ENCODE peak calls at places on chromosomes 16 and 17, in four cellular contexts. N, C, D and I are unnamed samples.
A peak's percentile ranks its signal among the peaks of the same experiment; 100 is the strongest.

GRCh38 chr17:65531508-65532431 is 29.7 kb downstream of the AXIN2 start:
- DNase-seq in D (no peak), C (no peak), N (no peak), I (no peak)

GRCh38 chr16:67987460-67988160 is 7.3 kb upstream of the DPEP3 start:
- DNase-seq in N (peak; percentile 57), D (no peak), C (no peak), I (no peak)

GRCh38 chr16:67437513-67437912 is 6.6 kb downstream of the HSD11B2 start:
- DNase-seq in D (no peak), N (no peak), C (no peak), I (no peak)

GRCh38 chr16:34054137-34054536 is 594.7 kb downstream of the TP53TG3F start:
- DNase-seq in C (no peak), N (no peak), D (no peak), I (no peak)

GRCh38 chr16:24098896-24099295 is 157.2 kb upstream of the CACNG3 start:
- DNase-seq in C (no peak), N (no peak), D (no peak), I (peak; percentile 57)

GRCh38 chr16:61891460-61891859 is 144.8 kb downstream of the CDH8 start:
- DNase-seq in N (no peak), C (no peak), D (no peak), I (no peak)

GRCh38 chr17:56175299-56175935 is 22.1 kb downstream of the ANKFN1 start:
- DNase-seq in N (no peak), D (no peak), C (no peak), I (no peak)

GRCh38 chr16:67021321-67021720 is 7.6 kb upstream of the CBFB start:
- DNase-seq in N (no peak), C (no peak), D (no peak), I (no peak)

GRCh38 chr16:67240506-67240905 is 6.8 kb downstream of the FHOD1 start:
- DNase-seq in D (no peak), N (no peak), C (no peak), I (no peak)

GRCh38 chr17:77842906-77843249 is 115.6 kb upstream of the TNRC6C start:
- DNase-seq in N (no peak), D (no peak), C (no peak), I (no peak)

GRCh38 chr17:77836557-77837041 is 121.9 kb upstream of the TNRC6C start:
- DNase-seq in C (no peak), N (no peak), D (no peak), I (no peak)

GRCh38 chr17:44608732-44609435 is 47.4 kb upstream of the MEIOC start:
- DNase-seq in C (no peak), D (no peak), N (peak; percentile 68), I (no peak)

GRCh38 chr16:24993722-24994686 is 21.2 kb downstream of the ARHGAP17 start:
- DNase-seq in C (no peak), D (no peak), N (peak; percentile 99), I (no peak)

GRCh38 chr17:58268326-58268725 is 12.4 kb downstream of the MPO start:
- DNase-seq in D (peak; percentile 20), N (no peak), C (no peak), I (no peak)

GRCh38 chr17:10803830-10804498 is at the start of gene TMEM238L:
- DNase-seq in D (no peak), C (no peak), N (no peak), I (no peak)

GRCh38 chr16:24208710-24209109 is 47.4 kb upstream of the CACNG3 start:
- DNase-seq in N (no peak), D (no peak), C (no peak), I (peak; percentile 76)

GRCh38 chr17:45155483-45155882 is 6.2 kb upstream of the HEXIM2 start:
- DNase-seq in C (no peak), N (no peak), D (no peak), I (no peak)

GRCh38 chr16:2753523-2754020 is 1.1 kb downstream of the SRRM2 start:
- DNase-seq in C (no peak), D (no peak), N (no peak), I (no peak)

GRCh38 chr17:83031321-83031945 is 48.0 kb upstream of the METRNL start:
- DNase-seq in C (no peak), N (no peak), D (no peak), I (no peak)

GRCh38 chr17:28059675-28060074 is 17.2 kb downstream of the NLK start:
- DNase-seq in N (no peak), D (no peak), C (no peak), I (no peak)

GRCh38 chr16:11004957-11005610 is 60.7 kb downstream of the CLEC16A start:
- DNase-seq in D (no peak), N (no peak), C (no peak), I (no peak)

GRCh38 chr16:8828541-8829165 is 31.0 kb downstream of the PMM2 start:
- DNase-seq in C (no peak), D (no peak), N (no peak), I (no peak)

GRCh38 chr17:8459109-8459508 is 23.4 kb downstream of the NDEL1 start:
- DNase-seq in D (no peak), C (no peak), N (no peak), I (no peak)

GRCh38 chr17:4130715-4131114 is 12.1 kb downstream of the ZZEF1 start:
- DNase-seq in N (no peak), C (no peak), D (no peak), I (no peak)

GRCh38 chr17:45648642-45649041 is 135.5 kb upstream of the CRHR1 start:
- DNase-seq in C (no peak), D (peak; percentile 88), N (no peak), I (no peak)

GRCh38 chr16:3731126-3731935 is 14.0 kb upstream of the TRAP1 start:
- DNase-seq in D (no peak), N (no peak), C (no peak), I (no peak)

GRCh38 chr16:85492617-85492957 is 120.5 kb upstream of the GSE1 start:
- DNase-seq in D (no peak), C (no peak), N (no peak), I (no peak)

GRCh38 chr16:85491798-85492616 is 121.1 kb upstream of the GSE1 start:
- DNase-seq in D (no peak), C (no peak), N (peak; percentile 58), I (peak; percentile 36)

GRCh38 chr16:85490407-85490806 is 122.7 kb upstream of the GSE1 start:
- DNase-seq in D (no peak), N (no peak), C (no peak), I (no peak)

GRCh38 chr16:85488414-85488813 is 124.7 kb upstream of the GSE1 start:
- DNase-seq in C (no peak), N (no peak), D (no peak), I (no peak)

GRCh38 chr16:85490971-85491771 is 122.0 kb upstream of the GSE1 start:
- DNase-seq in D (peak; percentile 89), C (no peak), N (peak; percentile 53), I (no peak)
- TF ChIP-seq SUZ12 in D (no peak), C (no peak), N (no peak), I (no peak)

DNA sequence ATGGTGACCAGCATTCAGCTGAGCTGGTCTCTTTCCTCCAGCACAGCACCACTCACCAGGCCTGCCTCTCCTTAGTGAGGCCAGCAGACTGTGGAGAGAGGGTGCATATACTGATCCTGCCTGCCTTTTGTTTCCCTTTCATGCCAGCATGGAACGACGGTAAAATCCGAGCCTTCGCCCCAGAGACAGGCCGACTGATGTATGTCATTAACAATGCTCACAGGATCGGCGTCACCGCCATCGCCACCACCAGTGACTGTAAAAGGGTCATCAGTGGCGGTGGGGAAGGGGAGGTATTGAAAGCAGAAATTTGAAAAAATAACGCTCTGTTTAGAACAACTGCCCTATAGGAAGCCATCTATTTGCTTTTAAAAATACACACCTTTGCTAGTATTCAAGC is 12.6 kb upstream of the USP43 start:
- DNase-seq in C (no peak), D (no peak), N (no peak), I (no peak)
- H3K9me3 ChIP-seq in C (no peaks in the 10 kb centered on the region), D (no peaks in the 10 kb centered on the region), N (no peaks in the 10 kb centered on the region), I (no peaks in the 10 kb centered on the region)

GRCh38 chr17:17789410-17789809 is 47.4 kb downstream of the SREBF1 start:
- DNase-seq in D (no peak), C (no peak), N (no peak), I (no peak)

GRCh38 chr17:17789828-17790672 is 46.7 kb downstream of the SREBF1 start:
- DNase-seq in D (no peak), N (no peak), C (no peak), I (no peak)

GRCh38 chr17:17792143-17792550 is 44.6 kb downstream of the SREBF1 start:
- DNase-seq in C (no peak), D (no peak), N (no peak), I (no peak)

GRCh38 chr17:17792551-17793377 is 44.0 kb downstream of the SREBF1 start:
- DNase-seq in D (no peak), C (no peak), N (no peak), I (no peak)

GRCh38 chr17:17790673-17791464 is 45.9 kb downstream of the SREBF1 start:
- DNase-seq in D (no peak), C (no peak), N (no peak), I (no peak)
- H3K9ac ChIP-seq in D (no peak overlapping the region), C (no peak overlapping the region), N (no peak overlapping the region), I (peak overlapping the region; percentile 56)

DNA sequence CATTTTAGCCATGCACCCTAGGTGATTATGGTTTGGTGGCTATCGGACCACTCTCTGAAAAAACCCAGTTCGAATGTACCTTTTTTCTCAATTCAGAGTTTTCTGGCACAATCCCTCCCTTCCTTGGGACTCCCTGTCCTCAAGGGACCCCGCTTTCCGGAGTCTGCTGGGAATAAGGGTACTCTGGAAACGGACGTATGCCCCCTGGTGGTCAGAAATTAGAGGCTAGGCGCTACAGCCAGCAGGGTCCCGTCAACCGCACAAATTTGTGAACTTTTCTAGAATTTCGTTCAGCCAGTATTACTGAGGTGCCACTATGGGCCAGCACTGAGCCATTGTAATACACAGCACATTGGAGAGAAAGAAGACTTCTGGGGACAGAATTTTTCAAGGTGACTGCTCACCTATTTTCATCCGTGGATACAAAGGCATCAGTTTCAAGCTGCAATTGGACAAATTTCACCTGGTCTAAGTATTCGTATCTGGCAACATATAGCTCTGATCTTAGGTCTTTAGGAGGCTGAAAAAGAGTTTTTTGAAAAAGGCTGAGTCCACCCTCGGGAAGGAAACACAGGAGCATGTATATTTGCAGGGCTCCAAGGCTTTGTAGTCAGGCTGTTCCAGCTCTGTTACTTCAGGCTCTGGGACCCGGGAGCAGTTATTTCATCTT is 27.1 kb upstream of the CRYBA1 start:
- DNase-seq in D (peak; percentile 94), C (no peak), N (peak; percentile 77), I (peak; percentile 66)
- TF ChIP-seq SUZ12 in D (no peak), C (no peak), N (no peak), I (no peak)

GRCh38 chr16:35144212-35144932 is 1685.0 kb downstream of the TP53TG3F start:
- DNase-seq in C (no peak), D (no peak), N (no peak), I (no peak)
- H3K9me3 ChIP-seq in C (no peaks in the 10 kb centered on the region), D (peaks cover 100% of the 10 kb centered on the region), N (peaks cover 98% of the 10 kb centered on the region), I (no peaks in the 10 kb centered on the region)

DNA sequence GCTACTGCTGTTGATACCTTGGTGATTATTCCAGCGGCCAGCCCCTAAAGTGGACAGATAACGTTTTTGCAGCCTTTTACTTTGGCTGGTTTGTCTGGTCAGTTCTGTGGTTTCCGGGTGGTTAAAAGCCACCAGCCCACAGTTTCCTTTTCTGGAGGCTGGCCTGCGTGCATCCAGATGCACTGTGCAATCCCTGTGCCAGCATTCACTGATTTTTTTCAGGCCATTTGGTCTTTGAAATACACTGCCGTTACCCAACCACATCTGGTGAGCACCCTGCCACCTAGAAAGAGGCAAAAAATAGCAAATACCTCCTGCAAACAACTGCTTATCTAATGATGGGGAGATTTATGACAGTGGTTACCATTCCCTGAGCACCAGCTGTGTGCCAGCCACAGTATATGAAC is 797 bp downstream of the NUDT7 start:
- DNase-seq in D (no peak), N (no peak), C (no peak), I (no peak)
- H3K9ac ChIP-seq in D (peak overlapping the region; percentile 37), N (peak overlapping the region; percentile 88), C (peak overlapping the region; percentile 84), I (peak overlapping the region; percentile 91)